ENCODE peak calls at places on chromosomes 1 and 21, in six cellular contexts. K, S, A, P, D and H are unnamed samples.

GRCh38 chr1:243421784-243422183 is 165.9 kb downstream of the SDCCAG8 start:
- DNase-seq in K (no peak), S (peak), A (no peak), P (no peak), D (no peak), H (no peak)

GRCh38 chr1:34547043-34547674 is 207.7 kb upstream of the GJB5 start:
- DNase-seq in K (no peak), S (peak), A (no peak), P (no peak), D (no peak), H (no peak)

GRCh38 chr1:175935166-175935565 is 191.8 kb upstream of the TNR start:
- DNase-seq in K (no peak), S (no peak), A (no peak), P (no peak), D (no peak), H (no peak)

GRCh38 chr1:48524892-48525467 is 53.0 kb upstream of the SPATA6 start:
- DNase-seq in K (no peak), S (no peak), A (no peak), P (no peak), D (no peak), H (no peak)

GRCh38 chr1:59061876-59062275 is 235.0 kb upstream of the FGGY start:
- DNase-seq in K (peak), S (peak), A (peak), P (no peak), D (no peak), H (no peak)

GRCh38 chr1:245217853-245218608 is 63.2 kb downstream of the KIF26B start:
- DNase-seq in K (no peak), S (no peak), A (no peak), P (no peak), D (no peak), H (no peak)

GRCh38 chr1:99672500-99673213 is 26.7 kb downstream of the PALMD start:
- DNase-seq in K (no peak), S (no peak), A (no peak), P (no peak), D (no peak), H (no peak)

GRCh38 chr1:226447932-226448670 is 40.2 kb upstream of the PARP1 start:
- DNase-seq in K (no peak), S (peak), A (no peak), P (no peak), D (no peak), H (no peak)

GRCh38 chr1:113982955-113983742 is 3.9 kb downstream of the OLFML3 start:
- DNase-seq in K (no peak), S (no peak), A (no peak), P (no peak), D (no peak), H (no peak)

GRCh38 chr1:28928306-28928987 is 14.1 kb downstream of the EPB41 start:
- DNase-seq in K (peak), S (no peak), A (no peak), P (no peak), D (no peak), H (no peak)

GRCh38 chr1:107494061-107494460 is 353.2 kb downstream of the NTNG1 start:
- DNase-seq in K (no peak), S (no peak), A (no peak), P (no peak), D (no peak), H (no peak)

GRCh38 chr1:235613617-235614016 is 36.0 kb downstream of the GNG4 start:
- DNase-seq in K (no peak), S (peak), A (no peak), P (no peak), D (no peak), H (no peak)

GRCh38 chr1:59123081-59123675 is 173.7 kb upstream of the FGGY start:
- DNase-seq in K (no peak), S (peak), A (no peak), P (no peak), D (no peak), H (no peak)

GRCh38 chr1:36109041-36109679 is 15.9 kb downstream of the COL8A2 start:
- DNase-seq in K (no peak), S (peak), A (no peak), P (no peak), D (no peak), H (no peak)

GRCh38 chr1:29833596-29833995 is 597.3 kb downstream of the PTPRU start:
- DNase-seq in K (no peak), S (no peak), A (no peak), P (no peak), D (no peak), H (no peak)

GRCh38 chr1:87331319-87332269 is 2.9 kb downstream of the LMO4 start:
- DNase-seq in K (no peak), S (peak), A (peak), P (peak), D (peak), H (peak)

GRCh38 chr21:40706806-40707205 is 140.2 kb downstream of the DSCAM start:
- DNase-seq in K (no peak), S (peak), A (no peak), P (no peak), D (no peak), H (no peak)

GRCh38 chr1:154208677-154209390 is 2.7 kb upstream of the CFAP141 start:
- DNase-seq in K (no peak), S (no peak), A (no peak), P (no peak), D (no peak), H (no peak)

GRCh38 chr1:36528361-36529349 is 45.9 kb upstream of the CSF3R start:
- DNase-seq in K (peak), S (peak), A (no peak), P (no peak), D (no peak), H (no peak)

GRCh38 chr1:182257369-182258063 is 134.1 kb downstream of the GLUL start:
- DNase-seq in K (no peak), S (no peak), A (no peak), P (no peak), D (no peak), H (no peak)

GRCh38 chr1:240619901-240620621 is 8.1 kb upstream of the GREM2 start:
- DNase-seq in K (no peak), S (no peak), A (no peak), P (no peak), D (no peak), H (no peak)

GRCh38 chr1:236465959-236466303 is 57.9 kb upstream of the LGALS8 start:
- DNase-seq in K (peak), S (peak), A (no peak), P (no peak), D (no peak), H (no peak)

GRCh38 chr1:66300986-66301451 is 232.9 kb upstream of the SGIP1 start:
- DNase-seq in K (no peak), S (no peak), A (peak), P (no peak), D (no peak), H (no peak)

GRCh38 chr1:20663969-20664715 is 3.0 kb upstream of the DDOST start:
- DNase-seq in K (no peak), S (no peak), A (no peak), P (no peak), D (no peak), H (no peak)

GRCh38 chr1:183185941-183186490 is at the start of gene LAMC2:
- DNase-seq in K (no peak), S (peak), A (no peak), P (peak), D (no peak), H (no peak)

GRCh38 chr1:5491207-5491904 is 500.9 kb downstream of the NPHP4 start:
- DNase-seq in K (no peak), S (no peak), A (no peak), P (peak), D (no peak), H (no peak)

GRCh38 chr1:54278941-54279422 is 79.0 kb downstream of the MRPL37 start:
- DNase-seq in K (no peak), S (no peak), A (no peak), P (no peak), D (no peak), H (no peak)

GRCh38 chr1:202164271-202165037 is 4.1 kb upstream of the PTPN7 start:
- DNase-seq in K (peak), S (no peak), A (no peak), P (peak), D (peak), H (no peak)

GRCh38 chr1:211258310-211258755 is 833 bp upstream of the RCOR3 start:
- DNase-seq in K (peak), S (peak), A (peak), P (peak), D (peak), H (no peak)

GRCh38 chr1:151514366-151514765 is 3.2 kb downstream of the CGN start:
- DNase-seq in K (no peak), S (peak), A (no peak), P (no peak), D (no peak), H (no peak)

GRCh38 chr1:19621274-19621950 is 22.7 kb upstream of the NBL1 start:
- DNase-seq in K (no peak), S (no peak), A (no peak), P (no peak), D (no peak), H (no peak)

GRCh38 chr1:162612606-162613400 is 19.5 kb upstream of the DDR2 start:
- DNase-seq in K (no peak), S (no peak), A (peak), P (no peak), D (no peak), H (no peak)

GRCh38 chr1:2350486-2350885 is 40.9 kb downstream of the MORN1 start:
- DNase-seq in K (no peak), S (no peak), A (no peak), P (peak), D (no peak), H (no peak)

GRCh38 chr1:58699011-58699762 is 675 bp downstream of the MYSM1 start:
- DNase-seq in K (no peak), S (peak), A (no peak), P (no peak), D (no peak), H (no peak)

GRCh38 chr1:245396615-245397014 is 241.8 kb downstream of the KIF26B start:
- DNase-seq in K (no peak), S (no peak), A (no peak), P (no peak), D (no peak), H (no peak)

GRCh38 chr1:67430358-67431155 is at the start of gene SERBP1:
- DNase-seq in K (peak), S (peak), A (peak), P (peak), D (peak), H (peak)

GRCh38 chr1:230698130-230698529 is 15.8 kb downstream of the AGT start:
- DNase-seq in K (no peak), S (peak), A (no peak), P (no peak), D (no peak), H (no peak)

GRCh38 chr1:197081117-197081753 is 14.2 kb upstream of the F13B start:
- DNase-seq in K (peak), S (no peak), A (no peak), P (no peak), D (no peak), H (no peak)

GRCh38 chr1:158818991-158819405 is 12.2 kb upstream of the MNDA start:
- DNase-seq in K (no peak), S (no peak), A (no peak), P (no peak), D (no peak), H (no peak)

GRCh38 chr1:158819461-158820443 is 11.4 kb upstream of the MNDA start:
- DNase-seq in K (no peak), S (no peak), A (no peak), P (no peak), D (no peak), H (no peak)

GRCh38 chr1:158818560-158818959 is 12.6 kb upstream of the MNDA start:
- DNase-seq in K (no peak), S (no peak), A (no peak), P (no peak), D (no peak), H (no peak)

DNA sequence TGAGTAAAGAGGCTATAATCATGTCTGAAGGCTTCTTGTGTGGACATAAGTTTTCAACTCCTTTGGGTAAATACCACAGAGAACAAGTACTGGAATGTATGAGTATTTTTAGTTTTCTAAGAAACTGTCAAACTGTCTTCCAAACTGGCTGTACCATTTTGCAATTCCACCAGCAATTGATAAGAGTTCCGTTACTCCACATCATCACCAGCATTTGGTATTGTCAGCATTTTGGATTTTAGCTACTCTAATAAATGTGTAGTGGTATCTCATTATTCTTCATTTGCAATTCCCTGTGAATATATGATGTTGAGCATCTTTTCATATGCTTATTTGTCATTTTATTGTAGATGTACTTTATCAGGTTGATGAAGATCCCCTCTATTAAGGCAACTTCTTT is 9.4 kb upstream of the MNDA start:
- DNase-seq in K (no peak), S (no peak), A (no peak), P (no peak), D (no peak), H (no peak)
- TF ChIP-seq CTCF in K (no peak), S (no peak), A (no peak), P (no peak), D (no peak), H (no peak)

GRCh38 chr21:36584980-36585940 is 105.3 kb upstream of the CLDN14 start:
- DNase-seq in K (peak), S (peak), A (no peak), P (no peak), D (no peak), H (no peak)
- TF ChIP-seq CTCF in K (peak), S (no peak), A (no peak), P (no peak), D (no peak), H (no peak)

GRCh38 chr1:188867614-188868013 is 1610.0 kb downstream of the BRINP3 start:
- DNase-seq in K (no peak), S (no peak), A (no peak), P (no peak), D (no peak), H (no peak)
- TF ChIP-seq CTCF in K (no peak), S (no peak), A (no peak), P (no peak), D (no peak), H (no peak)

GRCh38 chr21:42094811-42095210 is 23.7 kb downstream of the UMODL1 start:
- DNase-seq in K (no peak), S (no peak), A (no peak), P (no peak), D (no peak), H (no peak)
- TF ChIP-seq CTCF in K (no peak), S (no peak), A (no peak), P (no peak), D (no peak), H (no peak)

GRCh38 chr21:42878678-42878992 is 704 bp downstream of the WDR4 start:
- DNase-seq in K (no peak), S (no peak), A (no peak), P (no peak), D (no peak), H (no peak)

GRCh38 chr21:42878993-42879787 is at the start of gene WDR4:
- DNase-seq in K (peak), S (peak), A (peak), P (peak), D (peak), H (peak)

GRCh38 chr21:42883921-42884320 is 4.6 kb upstream of the WDR4 start:
- DNase-seq in K (no peak), S (no peak), A (no peak), P (no peak), D (no peak), H (no peak)

DNA sequence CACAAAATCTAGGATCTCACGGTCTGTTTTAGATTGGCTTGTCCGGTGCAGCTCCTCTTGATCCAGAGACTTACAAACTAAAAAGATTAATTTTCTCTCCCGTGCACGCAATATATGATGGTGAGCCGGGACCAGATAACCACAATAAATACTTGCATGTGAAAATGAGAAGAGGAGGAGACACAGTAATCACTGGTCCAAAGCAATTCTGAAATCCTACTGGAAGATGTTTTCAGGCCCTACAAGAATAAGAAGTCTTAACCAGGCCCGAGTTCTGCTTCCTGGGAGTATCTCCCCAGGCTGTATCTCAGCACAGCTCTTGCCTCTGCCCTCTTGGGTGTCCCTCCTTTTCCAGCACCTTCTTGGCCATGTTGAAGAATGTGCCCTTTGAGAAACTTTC is 1.0 kb upstream of the WDR4 start:
- DNase-seq in K (no peak), S (no peak), A (no peak), P (no peak), D (no peak), H (no peak)
- TF ChIP-seq CTCF in K (no peak), S (no peak), A (no peak), P (no peak), D (no peak), H (no peak)

DNA sequence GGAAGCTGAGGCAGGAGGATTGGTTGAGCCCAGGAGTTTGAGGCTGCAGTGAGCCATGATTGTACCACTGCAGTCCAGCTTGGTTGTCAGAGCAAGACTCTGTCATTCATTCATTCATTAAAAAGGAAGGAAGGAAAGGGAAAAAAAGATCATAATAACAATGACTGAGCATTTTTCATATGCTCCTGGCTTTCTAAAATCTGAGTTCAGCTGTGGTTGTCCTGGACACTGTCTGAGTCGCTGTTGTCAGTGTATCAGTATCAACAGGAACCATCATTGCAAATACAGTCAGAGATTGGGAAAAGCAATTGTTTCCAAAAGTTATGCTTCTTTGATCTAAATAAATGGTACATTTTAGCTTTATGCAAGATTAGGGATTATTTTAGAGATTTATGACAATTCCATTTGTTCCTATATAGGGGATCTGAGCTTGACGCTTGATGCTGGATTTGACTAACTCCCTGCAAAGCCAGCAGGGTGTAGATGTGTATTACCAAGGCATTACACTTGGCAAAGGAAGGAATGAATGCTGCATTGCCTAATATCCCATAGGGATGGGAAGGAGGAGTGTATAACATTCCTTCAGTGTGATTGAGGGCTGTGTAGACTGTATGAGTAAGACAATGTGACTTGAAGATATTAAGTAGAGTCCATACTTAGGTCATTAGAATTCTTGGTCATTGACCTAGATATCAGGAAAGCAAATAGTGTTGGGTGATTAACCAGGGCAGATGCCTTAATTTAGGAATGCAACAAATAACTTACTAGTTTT is 100.2 kb downstream of the DISP1 start:
- DNase-seq in K (no peak), S (peak), A (no peak), P (no peak), D (no peak), H (no peak)
- TF ChIP-seq CTCF in K (no peak), S (no peak), A (no peak), P (no peak), D (no peak), H (no peak)

DNA sequence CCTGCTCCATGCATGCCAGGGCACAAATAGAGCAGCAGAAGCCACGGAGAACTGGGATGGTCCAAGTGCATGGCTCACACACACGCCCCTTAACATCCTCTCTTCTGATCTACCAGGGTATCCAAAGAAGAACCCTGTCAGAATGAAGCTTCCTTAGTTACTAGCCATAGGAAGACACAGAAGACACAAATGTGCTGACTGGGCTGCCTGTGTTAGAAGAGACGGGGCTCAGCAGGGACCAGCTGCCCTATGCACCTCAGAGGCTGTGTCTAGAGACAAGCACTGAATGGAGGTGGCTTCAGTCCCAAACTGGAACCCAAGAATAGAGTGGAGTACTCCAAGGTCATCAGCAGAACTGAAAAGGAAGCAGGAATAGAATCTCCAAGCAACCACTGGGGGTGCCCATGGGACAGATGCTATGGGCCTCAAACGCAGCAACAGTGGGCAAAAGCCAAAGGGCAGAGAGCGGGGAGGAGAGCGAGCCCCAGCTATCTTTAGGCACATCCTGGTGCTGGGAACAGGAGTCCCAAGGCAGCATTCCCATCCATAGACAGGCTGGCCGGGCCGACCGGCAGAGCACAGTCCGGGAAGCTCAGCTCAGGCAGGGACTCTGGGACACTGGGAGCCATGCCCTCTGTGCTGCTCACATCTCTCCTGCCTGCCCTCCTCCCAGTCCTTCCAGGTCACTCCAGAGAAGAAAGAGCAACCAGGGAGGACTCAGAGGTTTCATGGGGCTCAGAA is 9.5 kb downstream of the SLC6A9 start:
- DNase-seq in K (no peak), S (no peak), A (no peak), P (no peak), D (no peak), H (no peak)
- TF ChIP-seq CTCF in K (no peak), S (no peak), A (no peak), P (no peak), D (no peak), H (no peak)

GRCh38 chr1:106222415-106222814 is 834.1 kb upstream of the PRMT6 start:
- DNase-seq in K (no peak), S (peak), A (no peak), P (no peak), D (no peak), H (no peak)

DNA sequence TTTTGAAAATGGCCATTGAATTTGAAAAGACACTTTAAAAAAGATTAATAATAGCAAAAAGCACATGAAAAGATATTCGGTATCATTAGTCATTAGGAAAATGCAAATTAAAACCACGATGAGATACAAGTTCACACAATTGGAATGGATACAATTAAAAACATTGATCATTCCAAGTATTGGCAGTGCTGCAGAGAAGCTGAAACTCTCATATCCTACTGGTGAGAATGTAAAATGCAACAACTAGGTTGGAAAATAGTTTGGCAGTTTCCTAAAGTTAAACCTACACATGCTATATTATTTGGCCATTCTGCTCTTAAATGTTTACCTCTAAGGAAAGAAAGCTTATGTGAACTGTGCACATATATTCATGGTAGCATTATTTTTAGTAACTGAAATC is 838.7 kb upstream of the PRMT6 start:
- DNase-seq in K (no peak), S (no peak), A (no peak), P (no peak), D (no peak), H (no peak)
- TF ChIP-seq CTCF in K (no peak), S (no peak), A (no peak), P (no peak), D (no peak), H (no peak)

GRCh38 chr1:25779387-25779786 is 20.6 kb upstream of the SELENON start:
- DNase-seq in K (no peak), S (no peak), A (no peak), P (no peak), D (no peak), H (no peak)
- TF ChIP-seq CTCF in K (no peak), S (no peak), A (no peak), P (no peak), D (no peak), H (no peak)